ENCODE peak calls at places on chromosome 13, in six cellular contexts. Z is fibroblast of the aortic adventitia, M is kidney, G is WTC11, Y is thoracic aorta, Q is uterus. R is an unnamed sample.

GRCh38 chr13:98563071-98563470 is 13.8 kb downstream of the STK24 start:
- DNase-seq in Q (no peak), G (no peak), Y (no peak), Z (no peak), M (no peak), R (no peak)

GRCh38 chr13:113604186-113604585 is 19.6 kb downstream of the TFDP1 start:
- DNase-seq in Y (no peak), Q (no peak), Z (no peak), M (no peak), G (no peak), R (no peak)

GRCh38 chr13:51275101-51275500 is 52.9 kb downstream of the FAM124A start:
- DNase-seq in Q (no peak), Z (no peak), M (no peak), Y (no peak), G (no peak), R (no peak)

GRCh38 chr13:73870970-73871935 is 263.0 kb downstream of the KLF12 start:
- DNase-seq in Z (peak), G (peak), Y (no peak), Q (peak), M (peak), R (no peak)

GRCh38 chr13:111210945-111211469 is 95.9 kb downstream of the ARHGEF7 start:
- DNase-seq in Q (no peak), Y (no peak), G (no peak), M (no peak), Z (no peak), R (no peak)

GRCh38 chr13:110444226-110444653 is 117.3 kb downstream of the RAB20 start:
- DNase-seq in Q (peak), M (no peak), Z (peak), G (no peak), Y (no peak), R (no peak)

GRCh38 chr13:46914341-46914740 is 17.5 kb upstream of the HTR2A start:
- DNase-seq in Z (no peak), Q (no peak), Y (no peak), M (no peak), G (no peak), R (no peak)

GRCh38 chr13:44306401-44307192 is 67.0 kb upstream of the SERP2 start:
- DNase-seq in M (peak), G (peak), Y (no peak), Q (peak), Z (peak), R (no peak)

GRCh38 chr13:96089749-96090239 is at the start of gene HS6ST3:
- DNase-seq in G (peak), M (peak), Y (no peak), Q (peak), Z (no peak), R (peak)

GRCh38 chr13:51453308-51453958 is 597 bp upstream of the INTS6 start:
- DNase-seq in Z (no peak), Q (peak), M (peak), Y (peak), G (peak), R (peak)

GRCh38 chr13:107299717-107300116 is 731.8 kb upstream of the ARGLU1 start:
- DNase-seq in M (no peak), Q (no peak), G (no peak), Y (no peak), Z (no peak), R (no peak)

GRCh38 chr13:99307648-99308339 is 595 bp upstream of the GPR183 start:
- DNase-seq in G (no peak), Z (peak), Q (no peak), Y (no peak), M (no peak), R (no peak)

GRCh38 chr13:21913010-21913409 is 242.1 kb downstream of the FGF9 start:
- DNase-seq in Z (no peak), M (no peak), Y (no peak), Q (no peak), G (peak), R (no peak)
- TF ChIP-seq CTCF in Z (no peak), M (no peak), Y (no peak), Q (no peak), G (peak), R (no peak)

GRCh38 chr13:69524459-69525155 is 583.0 kb upstream of the ATXN8OS start:
- DNase-seq in Z (no peak), M (no peak), G (no peak), Q (no peak), Y (no peak), R (no peak)
- TF ChIP-seq CTCF in Z (no peak), M (peak), G (no peak), Q (no peak), Y (no peak), R (peak)

GRCh38 chr13:100987993-100988392 is 313.4 kb upstream of the TMTC4 start:
- DNase-seq in Q (no peak), Y (no peak), G (peak), M (no peak), Z (peak), R (no peak)

GRCh38 chr13:100986571-100986970 is 312.0 kb upstream of the TMTC4 start:
- DNase-seq in M (no peak), G (no peak), Q (no peak), Z (no peak), Y (no peak), R (no peak)

GRCh38 chr13:100984349-100984748 is 309.8 kb upstream of the TMTC4 start:
- DNase-seq in Y (no peak), M (no peak), Q (no peak), G (no peak), Z (no peak), R (no peak)

DNA sequence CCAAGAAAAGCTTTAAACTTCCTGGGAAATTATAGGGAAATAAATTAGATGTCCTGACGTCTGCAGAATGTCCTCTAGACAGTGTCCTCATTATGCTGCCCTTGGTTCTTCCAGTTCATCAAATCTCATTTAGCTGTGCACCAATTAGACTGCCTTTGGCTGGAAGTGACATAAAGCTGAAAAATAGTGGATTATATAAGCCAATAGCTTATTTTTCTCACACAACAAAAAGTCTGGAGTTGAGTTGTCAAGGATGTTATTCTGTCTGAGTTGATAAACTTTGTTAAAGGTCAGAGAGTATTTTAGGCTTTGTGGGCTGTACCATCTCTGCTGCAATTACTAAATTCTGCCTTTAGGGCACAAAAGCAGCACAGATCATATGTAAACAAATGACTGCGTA is 314.8 kb upstream of the TMTC4 start:
- DNase-seq in M (no peak), Q (no peak), G (no peak), Z (no peak), Y (no peak), R (no peak)
- TF ChIP-seq CTCF in M (no peak), Q (no peak), G (no peak), Z (no peak), Y (no peak), R (no peak)

GRCh38 chr13:90415902-90416301 is 931.6 kb upstream of the MIR17HG start:
- DNase-seq in Q (no peak), G (no peak), M (no peak), Y (no peak), Z (no peak), R (no peak)
- TF ChIP-seq CTCF in Q (no peak), G (no peak), M (no peak), Y (no peak), Z (no peak), R (no peak)

GRCh38 chr13:45410466-45410865 is 7.7 kb downstream of the SLC25A30 start:
- DNase-seq in Q (no peak), M (no peak), Y (no peak), G (no peak), Z (no peak), R (no peak)
- TF ChIP-seq CTCF in Q (no peak), M (no peak), Y (no peak), G (no peak), Z (no peak), R (no peak)

DNA sequence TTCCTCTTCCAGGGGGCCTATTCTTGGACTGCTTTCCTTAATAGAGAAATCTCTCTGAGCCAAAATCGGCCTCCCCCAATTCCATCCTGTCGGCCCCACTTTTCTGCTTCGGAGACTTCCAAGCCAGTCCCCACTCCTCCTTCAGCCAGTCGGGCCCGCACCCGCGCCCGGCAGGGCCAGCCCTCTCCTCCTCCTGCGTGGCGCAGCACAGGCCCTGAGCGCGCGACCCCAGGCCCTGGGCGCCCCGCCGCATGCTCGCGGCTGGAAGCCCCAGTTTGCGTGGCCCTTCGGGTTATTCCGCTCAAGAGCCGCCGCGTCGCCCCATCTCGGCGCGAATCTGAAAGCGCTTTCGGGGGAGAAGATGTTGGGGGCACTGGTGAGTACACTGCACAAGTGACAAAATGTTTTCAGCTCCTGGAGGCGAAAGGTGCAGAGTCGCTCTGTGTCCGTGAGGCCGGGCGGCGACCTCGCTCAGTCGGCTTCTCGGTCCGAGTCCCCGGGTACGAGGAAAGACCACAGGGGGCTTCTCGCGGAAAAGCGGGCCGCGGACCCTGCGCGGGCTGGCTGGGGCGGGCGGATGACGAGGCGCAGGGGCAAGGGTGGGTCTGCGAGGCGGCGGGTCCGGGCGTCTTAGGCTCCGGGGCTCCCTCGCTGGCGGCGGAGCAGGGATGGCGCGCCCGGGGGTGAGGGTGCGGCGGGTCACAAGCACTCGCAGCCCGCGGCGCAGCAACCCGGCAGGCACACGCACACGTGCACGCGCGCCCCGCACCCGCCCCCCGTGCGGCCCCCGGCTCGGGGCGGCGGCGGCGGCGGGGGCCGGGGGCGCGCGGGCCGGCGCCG is at the start of gene IL17D:
- DNase-seq in G (peak), Y (no peak), M (peak), Q (no peak), Z (no peak), R (no peak)
- TF ChIP-seq CTCF in G (no peak), Y (no peak), M (no peak), Q (no peak), Z (no peak), R (no peak)

R was measured in mesothelial cell of epicardium.